ENCODE peak calls at places on chromosomes 3 and 15, in four cellular contexts. One of them, this sample, is unnamed.

GRCh38 chr3:188568750-188569149 is 414.8 kb downstream of the LPP start:
- DNase-seq in astrocyte of the spinal cord: no peak
- DNase-seq in brain microvascular endothelial cell: peak; percentile 53
- DNase-seq in ovary: no peak
- DNase-seq in this sample: no peak

GRCh38 chr3:73885862-73886261 is 261.1 kb upstream of the PDZRN3 start:
- DNase-seq in ovary: no peak
- DNase-seq in brain microvascular endothelial cell: no peak
- DNase-seq in astrocyte of the spinal cord: no peak
- DNase-seq in this sample: no peak

GRCh38 chr15:52180196-52180835 is 10.9 kb downstream of the GNB5 start:
- DNase-seq in astrocyte of the spinal cord: no peak
- DNase-seq in brain microvascular endothelial cell: no peak
- DNase-seq in ovary: peak; percentile 54
- DNase-seq in this sample: no peak

GRCh38 chr3:63344676-63345075 is 66.6 kb downstream of the SYNPR start:
- DNase-seq in brain microvascular endothelial cell: no peak
- DNase-seq in ovary: no peak
- DNase-seq in astrocyte of the spinal cord: no peak
- DNase-seq in this sample: no peak

GRCh38 chr15:35443376-35443775 is 102.6 kb downstream of the DPH6 start:
- DNase-seq in astrocyte of the spinal cord: no peak
- DNase-seq in ovary: no peak
- DNase-seq in brain microvascular endothelial cell: no peak
- DNase-seq in this sample: no peak

GRCh38 chr3:77014236-77014635 is 25.7 kb upstream of the ROBO2 start:
- DNase-seq in ovary: no peak
- DNase-seq in brain microvascular endothelial cell: no peak
- DNase-seq in astrocyte of the spinal cord: no peak
- DNase-seq in this sample: no peak

GRCh38 chr3:194272221-194272620 is 78.9 kb downstream of the CPN2 start:
- DNase-seq in brain microvascular endothelial cell: no peak
- DNase-seq in ovary: no peak
- DNase-seq in astrocyte of the spinal cord: no peak
- DNase-seq in this sample: no peak

GRCh38 chr3:94990952-94991705 is 928.3 kb downstream of the NSUN3 start:
- DNase-seq in ovary: no peak
- DNase-seq in astrocyte of the spinal cord: no peak
- DNase-seq in brain microvascular endothelial cell: no peak
- DNase-seq in this sample: no peak

GRCh38 chr15:66222273-66223198 is 31.0 kb downstream of the MEGF11 start:
- DNase-seq in astrocyte of the spinal cord: no peak
- DNase-seq in brain microvascular endothelial cell: no peak
- DNase-seq in ovary: no peak
- DNase-seq in this sample: no peak

GRCh38 chr3:141227752-141228151 is 3.9 kb upstream of the PXYLP1 start:
- DNase-seq in ovary: no peak
- DNase-seq in brain microvascular endothelial cell: peak; percentile 42
- DNase-seq in astrocyte of the spinal cord: peak; percentile 67
- DNase-seq in this sample: no peak

GRCh38 chr3:58206406-58207011 is 4.3 kb downstream of the DNASE1L3 start:
- DNase-seq in brain microvascular endothelial cell: peak; percentile 49
- DNase-seq in ovary: no peak
- DNase-seq in astrocyte of the spinal cord: peak; percentile 29
- DNase-seq in this sample: peak; percentile 16

GRCh38 chr3:25426408-25426807 is 1.7 kb upstream of the RARB start:
- DNase-seq in brain microvascular endothelial cell: no peak
- DNase-seq in astrocyte of the spinal cord: peak; percentile 47
- DNase-seq in ovary: no peak
- DNase-seq in this sample: no peak

GRCh38 chr3:188947401-188947982 is 224.3 kb upstream of the TPRG1 start:
- DNase-seq in astrocyte of the spinal cord: peak; percentile 93
- DNase-seq in ovary: peak; percentile 93
- DNase-seq in brain microvascular endothelial cell: peak; percentile 74
- DNase-seq in this sample: peak; percentile 24

GRCh38 chr15:74365619-74366445 is 1.6 kb downstream of the CYP11A1 start:
- DNase-seq in ovary: peak; percentile 88
- DNase-seq in astrocyte of the spinal cord: peak; percentile 19
- DNase-seq in brain microvascular endothelial cell: peak; percentile 10
- DNase-seq in this sample: no peak

GRCh38 chr15:65790692-65791334 is 1.3 kb downstream of the DENND4A start:
- DNase-seq in brain microvascular endothelial cell: peak; percentile 6
- DNase-seq in ovary: no peak
- DNase-seq in astrocyte of the spinal cord: no peak
- DNase-seq in this sample: no peak

GRCh38 chr3:98755601-98756000 is 7.5 kb upstream of the ST3GAL6 start:
- DNase-seq in brain microvascular endothelial cell: no peak
- DNase-seq in ovary: no peak
- DNase-seq in astrocyte of the spinal cord: no peak
- DNase-seq in this sample: no peak

GRCh38 chr3:37862219-37862711 is 585 bp downstream of the CTDSPL start:
- DNase-seq in ovary: peak; percentile 78
- DNase-seq in brain microvascular endothelial cell: peak; percentile 22
- DNase-seq in astrocyte of the spinal cord: no peak
- DNase-seq in this sample: no peak

GRCh38 chr3:134852132-134852531 is 57.1 kb downstream of the EPHB1 start:
- DNase-seq in brain microvascular endothelial cell: no peak
- DNase-seq in astrocyte of the spinal cord: no peak
- DNase-seq in ovary: no peak
- DNase-seq in this sample: no peak

GRCh38 chr3:194133661-194134230 is 2.2 kb upstream of the HES1 start:
- DNase-seq in ovary: peak; percentile 75
- DNase-seq in astrocyte of the spinal cord: peak; percentile 76
- DNase-seq in brain microvascular endothelial cell: peak; percentile 71
- DNase-seq in this sample: no peak

GRCh38 chr15:44832068-44832467 is 95.7 kb downstream of the TRIM69 start:
- DNase-seq in astrocyte of the spinal cord: no peak
- DNase-seq in ovary: no peak
- DNase-seq in brain microvascular endothelial cell: no peak
- DNase-seq in this sample: no peak

GRCh38 chr3:150545419-150546225 is 674 bp downstream of the SERP1 start:
- DNase-seq in brain microvascular endothelial cell: no peak
- DNase-seq in astrocyte of the spinal cord: no peak
- DNase-seq in ovary: no peak
- DNase-seq in this sample: no peak

GRCh38 chr15:99146661-99147060 is 41.8 kb downstream of the SYNM start:
- DNase-seq in astrocyte of the spinal cord: no peak
- DNase-seq in brain microvascular endothelial cell: no peak
- DNase-seq in ovary: no peak
- DNase-seq in this sample: no peak

GRCh38 chr3:138381413-138381901 is 33.1 kb downstream of the MRAS start:
- DNase-seq in astrocyte of the spinal cord: peak; percentile 18
- DNase-seq in ovary: peak; percentile 75
- DNase-seq in brain microvascular endothelial cell: no peak
- DNase-seq in this sample: no peak

GRCh38 chr3:129425619-129426018 is 2.8 kb downstream of the EFCAB12 start:
- DNase-seq in astrocyte of the spinal cord: no peak
- DNase-seq in ovary: no peak
- DNase-seq in brain microvascular endothelial cell: no peak
- DNase-seq in this sample: no peak

GRCh38 chr3:58628823-58629562 is 37.6 kb downstream of the FAM3D start:
- DNase-seq in ovary: peak; percentile 60
- DNase-seq in brain microvascular endothelial cell: peak; percentile 69
- DNase-seq in astrocyte of the spinal cord: peak; percentile 92
- DNase-seq in this sample: peak; percentile 93

GRCh38 chr15:95024388-95024787 is 793.0 kb downstream of the MCTP2 start:
- DNase-seq in brain microvascular endothelial cell: peak; percentile 37
- DNase-seq in ovary: no peak
- DNase-seq in astrocyte of the spinal cord: peak; percentile 50
- DNase-seq in this sample: no peak

GRCh38 chr3:10927551-10927950 is 65.0 kb upstream of the SLC6A1 start:
- DNase-seq in astrocyte of the spinal cord: no peak
- DNase-seq in ovary: no peak
- DNase-seq in brain microvascular endothelial cell: no peak
- DNase-seq in this sample: no peak

GRCh38 chr3:128786434-128787020 is 60.5 kb downstream of the RAB7A start:
- DNase-seq in brain microvascular endothelial cell: peak; percentile 14
- DNase-seq in ovary: no peak
- DNase-seq in astrocyte of the spinal cord: no peak
- DNase-seq in this sample: no peak

GRCh38 chr15:43232289-43232874 is 11.6 kb upstream of the EPB42 start:
- DNase-seq in ovary: no peak
- DNase-seq in astrocyte of the spinal cord: no peak
- DNase-seq in brain microvascular endothelial cell: no peak
- DNase-seq in this sample: no peak

GRCh38 chr15:69118089-69118488 is 42.3 kb upstream of the GLCE start:
- DNase-seq in brain microvascular endothelial cell: no peak
- DNase-seq in ovary: no peak
- DNase-seq in astrocyte of the spinal cord: no peak
- DNase-seq in this sample: no peak

GRCh38 chr3:67381667-67382272 is 272.6 kb downstream of the SUCLG2 start:
- DNase-seq in ovary: no peak
- DNase-seq in astrocyte of the spinal cord: peak; percentile 27
- DNase-seq in brain microvascular endothelial cell: peak; percentile 39
- DNase-seq in this sample: no peak

GRCh38 chr15:100849021-100849831 is 30.4 kb upstream of the ALDH1A3 start:
- DNase-seq in brain microvascular endothelial cell: peak; percentile 7
- DNase-seq in ovary: peak; percentile 63
- DNase-seq in astrocyte of the spinal cord: peak; percentile 40
- DNase-seq in this sample: peak; percentile 8

GRCh38 chr3:144381607-144382006 is 410.0 kb downstream of the DIPK2A start:
- DNase-seq in brain microvascular endothelial cell: no peak
- DNase-seq in ovary: no peak
- DNase-seq in astrocyte of the spinal cord: no peak
- DNase-seq in this sample: no peak

GRCh38 chr3:168877899-168878298 is 782.2 kb upstream of the GOLIM4 start:
- DNase-seq in astrocyte of the spinal cord: no peak
- DNase-seq in ovary: no peak
- DNase-seq in brain microvascular endothelial cell: no peak
- DNase-seq in this sample: no peak

GRCh38 chr15:62391565-62392262 is 226.6 kb upstream of the C2CD4B start:
- DNase-seq in ovary: peak; percentile 80
- DNase-seq in astrocyte of the spinal cord: peak; percentile 54
- DNase-seq in brain microvascular endothelial cell: no peak
- DNase-seq in this sample: no peak
- TF ChIP-seq CTCF in ovary: peak; percentile 17
- TF ChIP-seq CTCF in astrocyte of the spinal cord: peak; percentile 34
- TF ChIP-seq CTCF in brain microvascular endothelial cell: peak; percentile 36
- TF ChIP-seq CTCF in this sample: peak; percentile 58

DNA sequence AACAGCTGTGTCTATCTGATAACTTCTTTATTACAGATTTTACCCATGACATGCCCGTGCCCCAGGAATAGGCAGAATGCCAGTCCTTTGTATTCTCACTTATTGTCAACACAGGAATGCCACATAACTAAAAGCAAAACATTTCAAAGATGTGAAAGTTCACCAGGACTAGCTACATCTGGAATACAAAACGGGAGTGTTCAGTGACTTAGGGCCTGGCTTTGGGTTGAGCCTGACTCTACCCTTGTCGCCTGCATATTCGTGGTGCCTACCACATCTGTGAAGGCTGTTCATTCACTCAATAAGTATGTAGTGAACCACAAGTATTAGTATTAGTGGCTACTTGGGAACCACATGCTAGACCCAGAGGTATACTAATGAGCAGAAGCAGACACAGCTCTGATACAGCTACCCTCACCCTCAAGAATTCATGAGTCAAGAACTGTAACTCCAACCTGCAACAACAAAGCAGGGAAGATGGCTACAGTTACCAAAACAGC is 2.8 kb downstream of the TNFSF10 start:
- DNase-seq in astrocyte of the spinal cord: peak; percentile 92
- DNase-seq in brain microvascular endothelial cell: peak; percentile 32
- DNase-seq in ovary: no peak
- DNase-seq in this sample: peak; percentile 39
- H3K4me3 ChIP-seq in astrocyte of the spinal cord: no peak overlapping the region
- H3K4me3 ChIP-seq in brain microvascular endothelial cell: no peak overlapping the region
- H3K4me3 ChIP-seq in ovary: no peak overlapping the region
- H3K4me3 ChIP-seq in this sample: no peak overlapping the region

GRCh38 chr3:71454513-71455423 is 128.8 kb downstream of the FOXP1 start:
- DNase-seq in astrocyte of the spinal cord: no peak
- DNase-seq in ovary: no peak
- DNase-seq in brain microvascular endothelial cell: no peak
- DNase-seq in this sample: no peak

GRCh38 chr3:71456826-71457225 is 126.7 kb downstream of the FOXP1 start:
- DNase-seq in astrocyte of the spinal cord: no peak
- DNase-seq in brain microvascular endothelial cell: no peak
- DNase-seq in ovary: no peak
- DNase-seq in this sample: no peak

GRCh38 chr3:71458895-71459294 is 124.6 kb downstream of the FOXP1 start:
- DNase-seq in astrocyte of the spinal cord: no peak
- DNase-seq in brain microvascular endothelial cell: no peak
- DNase-seq in ovary: no peak
- DNase-seq in this sample: no peak

GRCh38 chr3:71453822-71454512 is 129.6 kb downstream of the FOXP1 start:
- DNase-seq in astrocyte of the spinal cord: no peak
- DNase-seq in brain microvascular endothelial cell: no peak
- DNase-seq in ovary: no peak
- DNase-seq in this sample: no peak

GRCh38 chr3:71456155-71456554 is 127.4 kb downstream of the FOXP1 start:
- DNase-seq in brain microvascular endothelial cell: no peak
- DNase-seq in ovary: no peak
- DNase-seq in astrocyte of the spinal cord: no peak
- DNase-seq in this sample: no peak
- TF ChIP-seq CTCF in brain microvascular endothelial cell: peak; percentile 27
- TF ChIP-seq CTCF in ovary: no peak
- TF ChIP-seq CTCF in astrocyte of the spinal cord: no peak
- TF ChIP-seq CTCF in this sample: peak; percentile 21

GRCh38 chr15:89812847-89813320 is 1.8 kb downstream of the ANPEP start:
- DNase-seq in astrocyte of the spinal cord: no peak
- DNase-seq in brain microvascular endothelial cell: no peak
- DNase-seq in ovary: no peak
- DNase-seq in this sample: no peak
- H3K4me3 ChIP-seq in astrocyte of the spinal cord: peak overlapping the region; percentile 69
- H3K4me3 ChIP-seq in brain microvascular endothelial cell: peak overlapping the region; percentile 74
- H3K4me3 ChIP-seq in ovary: no peak overlapping the region
- H3K4me3 ChIP-seq in this sample: peak overlapping the region; percentile 80

GRCh38 chr3:122407946-122408345 is 7.9 kb downstream of the WDR5B start:
- DNase-seq in ovary: no peak
- DNase-seq in brain microvascular endothelial cell: no peak
- DNase-seq in astrocyte of the spinal cord: no peak
- DNase-seq in this sample: no peak

GRCh38 chr3:122398920-122399319 is 14.9 kb downstream of the FAM162A start:
- DNase-seq in astrocyte of the spinal cord: no peak
- DNase-seq in ovary: no peak
- DNase-seq in brain microvascular endothelial cell: no peak
- DNase-seq in this sample: no peak

GRCh38 chr3:122405015-122405414 is 10.8 kb downstream of the WDR5B start:
- DNase-seq in astrocyte of the spinal cord: no peak
- DNase-seq in ovary: no peak
- DNase-seq in brain microvascular endothelial cell: no peak
- DNase-seq in this sample: no peak

GRCh38 chr3:122406198-122406597 is 9.7 kb downstream of the WDR5B start:
- DNase-seq in brain microvascular endothelial cell: no peak
- DNase-seq in ovary: no peak
- DNase-seq in astrocyte of the spinal cord: no peak
- DNase-seq in this sample: no peak

DNA sequence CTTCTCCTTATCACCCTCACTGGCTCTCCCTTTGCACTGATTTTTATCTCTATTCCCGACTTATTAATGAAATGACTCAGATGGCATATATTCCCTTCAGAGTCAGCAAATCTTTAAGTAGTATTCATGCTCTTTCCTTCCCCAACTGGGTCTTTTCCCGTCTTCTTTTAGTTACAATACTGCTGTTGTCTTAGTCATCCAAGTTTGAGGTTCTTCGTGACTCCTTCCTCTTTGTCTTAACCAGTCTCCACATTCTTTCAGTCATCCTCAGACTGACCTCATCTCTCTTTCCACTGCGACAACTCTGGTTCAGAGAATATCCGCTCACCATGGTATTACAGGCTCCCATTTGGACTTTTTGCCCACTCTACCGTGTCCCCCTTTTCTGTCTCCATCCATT is 12.4 kb downstream of the WDR5B start:
- DNase-seq in astrocyte of the spinal cord: peak; percentile 73
- DNase-seq in ovary: no peak
- DNase-seq in brain microvascular endothelial cell: peak; percentile 77
- DNase-seq in this sample: no peak
- TF ChIP-seq CTCF in astrocyte of the spinal cord: no peak
- TF ChIP-seq CTCF in ovary: no peak
- TF ChIP-seq CTCF in brain microvascular endothelial cell: no peak
- TF ChIP-seq CTCF in this sample: no peak